ENCODE peak calls at places on chromosomes 13 and 19, in four cellular contexts. T is HepG2, A is K562, D is H1. B is an unnamed sample.

GRCh38 chr13:67033170-67033569 is 197.0 kb downstream of the PCDH9 start:
- DNase-seq in T (no peak), A (no peak), D (no peak), B (no peak)

GRCh38 chr13:99953138-99953755 is 18.3 kb downstream of the ZIC5 start:
- DNase-seq in T (no peak), A (no peak), D (no peak), B (no peak)

GRCh38 chr19:3459322-3459881 is 20.9 kb downstream of the SMIM24 start:
- DNase-seq in T (no peak), A (peak), D (no peak), B (peak)

GRCh38 chr19:15394426-15394825 is 14.8 kb upstream of the AKAP8 start:
- DNase-seq in T (no peak), A (no peak), D (no peak), B (no peak)

GRCh38 chr13:112583592-112584277 is 4.2 kb downstream of the TUBGCP3 start:
- DNase-seq in T (no peak), A (peak), D (no peak), B (no peak)

GRCh38 chr19:14550201-14550754 is 20.9 kb downstream of the TECR start:
- DNase-seq in T (no peak), A (peak), D (no peak), B (no peak)

GRCh38 chr13:22211876-22212275 is 541.0 kb downstream of the FGF9 start:
- DNase-seq in T (no peak), A (no peak), D (no peak), B (no peak)

GRCh38 chr19:29806098-29806866 is 5.5 kb upstream of the CCNE1 start:
- DNase-seq in T (peak), A (peak), D (no peak), B (peak)

GRCh38 chr19:3556978-3557460 is 367 bp downstream of the MFSD12 start:
- DNase-seq in T (no peak), A (peak), D (no peak), B (no peak)

GRCh38 chr19:14545716-14546082 is 16.3 kb downstream of the TECR start:
- DNase-seq in T (no peak), A (no peak), D (no peak), B (no peak)

GRCh38 chr19:29396925-29397324 is 128.9 kb upstream of the VSTM2B start:
- DNase-seq in T (no peak), A (no peak), D (no peak), B (no peak)

GRCh38 chr13:50512602-50513527 is 330.6 kb downstream of the DLEU7 start:
- DNase-seq in T (peak), A (peak), D (no peak), B (no peak)

GRCh38 chr19:21697698-21698097 is 69.7 kb downstream of the ZNF100 start:
- DNase-seq in T (no peak), A (no peak), D (no peak), B (no peak)

GRCh38 chr13:30920162-30920561 is 12.3 kb upstream of the TEX26 start:
- DNase-seq in T (no peak), A (no peak), D (no peak), B (no peak)

GRCh38 chr13:32650705-32651311 is 64.6 kb downstream of the PDS5B start:
- DNase-seq in T (peak), A (peak), D (no peak), B (peak)

GRCh38 chr13:48600374-48601364 is 53.1 kb upstream of the CYSLTR2 start:
- DNase-seq in T (peak), A (no peak), D (no peak), B (no peak)

GRCh38 chr19:7908078-7908699 is 4.5 kb downstream of the MAP2K7 start:
- DNase-seq in T (no peak), A (peak), D (no peak), B (no peak)

GRCh38 chr13:62278271-62278670 is 862.6 kb upstream of the PCDH20 start:
- DNase-seq in T (no peak), A (no peak), D (no peak), B (no peak)

GRCh38 chr19:1446713-1447564 is 3.0 kb upstream of the APC2 start:
- DNase-seq in T (no peak), A (peak), D (no peak), B (no peak)

GRCh38 chr19:13002389-13002898 is 7.2 kb downstream of the NFIX start:
- DNase-seq in T (no peak), A (no peak), D (no peak), B (no peak)

GRCh38 chr13:21050288-21051197 is 10.8 kb downstream of the LATS2 start:
- DNase-seq in T (no peak), A (no peak), D (no peak), B (no peak)

GRCh38 chr19:56690668-56691067 is 19.1 kb upstream of the ZNF835 start:
- DNase-seq in T (no peak), A (no peak), D (no peak), B (no peak)

GRCh38 chr19:10013316-10013715 is at the start of gene RDH8:
- DNase-seq in T (no peak), A (no peak), D (no peak), B (no peak)

GRCh38 chr13:104837756-104838155 is 1697.7 kb downstream of the EFNB2 start:
- DNase-seq in T (no peak), A (no peak), D (no peak), B (no peak)

GRCh38 chr13:39729161-39729560 is 73.7 kb downstream of the COG6 start:
- DNase-seq in T (no peak), A (no peak), D (no peak), B (no peak)

GRCh38 chr13:76720416-76720815 is 165.8 kb downstream of the KCTD12 start:
- DNase-seq in T (no peak), A (no peak), D (no peak), B (no peak)

GRCh38 chr13:77741587-77741972 is 44.1 kb downstream of the SLAIN1 start:
- DNase-seq in T (no peak), A (no peak), D (no peak), B (no peak)
- TF ChIP-seq PHF8 in T (no peak), A (no peak), D (no peak), B (no peak)

GRCh38 chr19:33804021-33804799 is 7.5 kb downstream of the KCTD15 start:
- DNase-seq in T (peak), A (no peak), D (no peak), B (peak)

GRCh38 chr19:33805313-33805712 is 8.6 kb downstream of the KCTD15 start:
- DNase-seq in T (no peak), A (no peak), D (no peak), B (no peak)

GRCh38 chr19:33805840-33806433 is 9.3 kb downstream of the KCTD15 start:
- DNase-seq in T (no peak), A (no peak), D (no peak), B (no peak)

GRCh38 chr19:33808399-33808798 is 11.7 kb downstream of the KCTD15 start:
- DNase-seq in T (no peak), A (no peak), D (no peak), B (no peak)

DNA sequence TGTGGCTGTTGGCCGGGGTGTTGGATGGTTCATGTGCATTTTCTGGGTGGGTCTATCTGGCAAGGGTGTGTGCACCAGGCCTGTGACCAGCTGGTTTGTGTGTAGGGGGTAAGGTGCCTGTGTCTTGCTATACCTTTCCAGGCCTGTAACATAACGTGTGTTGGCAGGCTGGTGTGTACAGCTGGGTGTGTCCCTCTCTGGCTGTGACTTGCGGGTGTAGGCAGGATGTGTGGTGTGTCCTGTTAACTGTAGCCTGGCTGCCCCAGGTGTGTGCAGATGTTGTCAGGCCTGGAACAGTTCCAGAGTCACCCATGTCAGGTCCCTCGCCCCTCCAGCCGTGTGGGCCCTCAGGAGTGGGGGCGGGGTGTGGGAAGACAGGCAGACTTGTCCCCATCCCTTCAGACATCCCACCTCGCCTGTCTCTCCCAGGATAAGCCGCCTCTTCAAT is 9.8 kb downstream of the KCTD15 start:
- DNase-seq in T (no peak), A (no peak), D (no peak), B (no peak)
- TF ChIP-seq PHF8 in T (no peak), A (no peak), D (no peak), B (no peak)

DNA sequence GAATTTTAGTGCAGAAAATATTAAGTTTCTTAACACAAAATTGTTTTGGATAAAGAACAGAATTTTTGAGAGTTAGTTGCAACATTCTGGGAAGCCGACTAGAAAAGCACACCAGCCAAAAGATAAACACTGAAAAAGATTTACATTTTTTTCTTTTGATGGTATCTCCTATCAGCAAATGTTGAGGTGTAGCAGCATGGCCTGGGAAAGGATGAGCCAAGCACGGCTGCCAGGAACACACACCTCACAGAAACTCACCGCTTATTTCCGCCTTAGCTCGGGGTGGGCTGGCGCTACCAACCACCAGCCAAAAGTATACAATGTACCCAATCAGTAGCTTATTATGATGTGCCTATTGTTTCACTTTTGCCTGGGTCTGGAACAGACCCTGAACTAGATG is 134.7 kb downstream of the MIPEP start:
- DNase-seq in T (peak), A (no peak), D (no peak), B (no peak)
- TF ChIP-seq PHF8 in T (no peak), A (no peak), D (no peak), B (no peak)

DNA sequence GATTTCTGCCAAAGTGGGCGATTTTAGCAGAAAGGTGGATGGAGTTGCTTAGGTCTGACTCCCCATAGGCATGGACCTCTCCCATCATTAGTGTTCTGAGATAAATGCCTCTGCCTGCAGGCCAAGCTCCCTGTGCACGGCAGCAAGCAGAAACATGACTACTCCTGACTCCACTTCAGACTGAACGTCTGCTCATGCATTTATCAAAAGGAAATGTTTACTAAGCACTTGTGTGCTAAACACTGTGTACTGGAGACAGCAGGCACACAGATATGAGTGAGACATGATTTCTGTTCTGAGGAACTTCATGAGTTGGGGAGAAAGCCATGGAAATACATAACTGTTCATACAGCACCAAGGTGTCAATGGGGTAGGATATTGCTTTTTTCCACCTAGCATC is 149.6 kb downstream of the MIPEP start:
- DNase-seq in T (no peak), A (no peak), D (no peak), B (no peak)
- TF ChIP-seq PHF8 in T (no peak), A (no peak), D (no peak), B (no peak)

DNA sequence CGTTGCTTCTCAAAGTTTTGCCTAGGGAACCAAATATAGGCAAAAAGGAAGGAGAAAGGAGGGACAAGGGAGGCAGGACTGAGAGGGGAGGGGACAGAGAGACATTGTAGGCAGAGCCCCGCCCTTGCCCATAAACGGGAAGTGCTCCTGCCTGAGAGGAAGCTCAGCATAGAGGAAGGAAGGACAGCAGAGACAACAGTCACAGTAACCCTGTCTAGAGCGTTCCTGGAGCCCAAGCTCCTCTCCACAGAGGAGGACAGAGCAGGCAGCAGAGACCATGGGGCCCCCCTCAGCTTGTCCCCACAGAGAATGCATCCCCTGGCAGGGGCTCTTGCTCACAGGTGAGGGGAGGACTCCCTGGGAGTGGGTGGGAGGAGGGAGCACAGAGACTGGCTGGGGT is at the start of gene CEACAM21:
- DNase-seq in T (no peak), A (no peak), D (no peak), B (no peak)
- TF ChIP-seq PHF8 in T (no peak), A (no peak), D (no peak), B (no peak)

GRCh38 chr19:18533058-18533457 is 10.3 kb downstream of the FKBP8 start:
- DNase-seq in T (no peak), A (no peak), D (no peak), B (no peak)
- TF ChIP-seq PHF8 in T (no peak), A (no peak), D (no peak), B (no peak)

DNA sequence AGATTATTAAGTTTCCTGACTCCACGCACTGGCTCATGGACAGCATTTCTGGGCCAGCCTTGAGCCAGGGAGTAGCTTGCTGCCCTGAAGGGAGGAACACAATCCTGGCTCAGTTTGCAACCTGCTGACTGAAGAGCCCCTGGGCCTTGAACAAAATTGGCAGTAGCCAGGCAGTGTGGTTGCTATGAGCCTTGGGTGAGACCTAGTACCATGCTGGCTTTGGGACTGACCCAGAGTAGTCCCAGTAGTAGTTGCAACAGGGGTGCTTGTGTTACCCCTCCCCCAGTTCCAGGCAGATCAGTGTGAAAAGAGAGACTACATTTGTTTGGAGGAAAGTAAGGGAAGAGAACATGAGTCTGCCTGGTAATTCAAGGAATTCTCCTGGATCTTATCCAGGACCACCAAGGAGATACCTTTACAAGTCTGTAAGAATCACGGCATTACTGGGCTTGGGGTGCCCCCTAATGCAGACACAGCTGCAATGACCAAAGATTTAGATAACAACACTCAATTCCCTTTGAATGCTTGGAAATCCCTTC is 22.0 kb downstream of the ITGBL1 start:
- DNase-seq in T (no peak), A (no peak), D (no peak), B (no peak)
- TF ChIP-seq PHF8 in T (no peak), A (no peak), D (no peak), B (no peak)

B was measured in A549.